ENCODE peak calls at places on chromosomes 16 and 17, in five cellular contexts. A is activated B cell treated with CpG ODN at 0.5 μM for 24 hours, X is brain microvascular endothelial cell, Z is progenitor cell of endocrine pancreas, V is RWPE1. S is an unnamed sample.

GRCh38 chr16:19044781-19045180 is 22.6 kb upstream of the COQ7 start:
- DNase-seq in A (no peak), Z (no peak), V (no peak), X (no peak), S (peak; percentile 7)

GRCh38 chr16:72723781-72724180 is 324.1 kb downstream of the ZFHX3 start:
- DNase-seq in A (no peak), X (no peak), Z (no peak), V (peak; percentile 57), S (peak; percentile 69)

GRCh38 chr17:74402070-74402469 is 29.8 kb upstream of the GPRC5C start:
- DNase-seq in Z (no peak), X (no peak), V (no peak), A (no peak), S (no peak)

GRCh38 chr16:17921357-17921978 is 415.1 kb downstream of the NPIPA8 start:
- DNase-seq in X (no peak), Z (no peak), A (peak; percentile 21), V (no peak), S (no peak)

GRCh38 chr17:19540706-19541370 is 7.2 kb downstream of the SLC47A1 start:
- DNase-seq in V (no peak), Z (no peak), A (no peak), X (no peak), S (no peak)

GRCh38 chr17:8479431-8479947 is 43.8 kb downstream of the NDEL1 start:
- DNase-seq in A (no peak), V (no peak), Z (no peak), X (no peak), S (peak; percentile 92)

GRCh38 chr17:57338257-57338919 is 82.1 kb downstream of the MSI2 start:
- DNase-seq in A (peak; percentile 28), V (no peak), Z (no peak), X (no peak), S (no peak)

GRCh38 chr16:13936596-13937081 is 16.7 kb downstream of the ERCC4 start:
- DNase-seq in X (peak; percentile 43), Z (no peak), V (peak; percentile 21), A (no peak), S (peak; percentile 62)

GRCh38 chr16:50781518-50781917 is 39.6 kb downstream of the CYLD start:
- DNase-seq in A (no peak), V (no peak), Z (no peak), X (no peak), S (no peak)

DNA sequence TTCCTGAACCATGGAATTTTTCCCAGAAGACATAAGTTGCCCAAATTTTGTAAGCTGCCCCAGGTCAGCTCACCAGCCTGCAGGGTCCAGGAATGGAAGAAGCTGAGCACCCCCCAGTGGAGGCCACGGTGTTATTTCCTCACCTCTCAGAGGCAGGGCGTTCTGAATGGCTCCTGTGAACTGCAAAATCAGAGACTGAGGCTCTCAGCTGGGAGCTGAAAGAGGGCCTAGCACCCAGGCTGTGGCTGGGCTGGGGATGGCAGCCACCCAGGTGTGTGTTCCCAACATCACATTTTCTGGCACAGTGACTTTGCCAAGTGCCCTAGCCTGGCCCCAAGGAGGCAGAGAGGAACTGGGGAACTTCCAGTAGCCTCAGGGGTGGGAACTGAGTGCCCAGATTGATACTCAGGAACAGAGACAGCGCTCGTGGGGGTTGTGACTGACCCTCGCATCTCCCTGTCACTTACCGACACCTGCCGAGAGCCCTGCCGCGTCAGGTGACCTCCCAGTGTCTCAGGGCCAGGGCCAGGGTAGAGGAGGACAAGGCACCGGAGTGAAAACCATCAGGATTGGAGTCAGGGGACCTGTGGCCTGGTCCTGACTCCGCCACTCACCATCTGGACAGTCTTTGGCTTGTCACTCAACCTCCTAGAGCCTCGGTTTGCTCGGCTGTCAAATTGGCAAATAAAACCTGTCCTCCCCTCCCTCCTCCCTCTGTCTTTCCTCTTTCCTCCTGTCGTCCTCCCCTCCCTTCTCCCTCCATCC is 11.3 kb downstream of the CACNG4 start:
- DNase-seq in A (no peak), X (no peak), Z (no peak), V (peak; percentile 71), S (no peak)
- TF ChIP-seq CTCF in A (no peak), X (peak; percentile 40), Z (peak; percentile 40), V (no peak), S (no peak)

GRCh38 chr17:31724619-31725018 is 134.4 kb downstream of the COPRS start:
- DNase-seq in A (no peak), V (no peak), Z (no peak), X (peak; percentile 71), S (no peak)

GRCh38 chr17:31724026-31724425 is 135.0 kb downstream of the COPRS start:
- DNase-seq in X (peak; percentile 66), Z (no peak), A (no peak), V (no peak), S (peak; percentile 42)

GRCh38 chr17:31721291-31722025 is 137.6 kb downstream of the COPRS start:
- DNase-seq in A (no peak), Z (no peak), X (no peak), V (no peak), S (no peak)

GRCh38 chr17:31726980-31727427 is 132.0 kb downstream of the COPRS start:
- DNase-seq in Z (no peak), V (peak; percentile 61), A (no peak), X (no peak), S (peak; percentile 31)

DNA sequence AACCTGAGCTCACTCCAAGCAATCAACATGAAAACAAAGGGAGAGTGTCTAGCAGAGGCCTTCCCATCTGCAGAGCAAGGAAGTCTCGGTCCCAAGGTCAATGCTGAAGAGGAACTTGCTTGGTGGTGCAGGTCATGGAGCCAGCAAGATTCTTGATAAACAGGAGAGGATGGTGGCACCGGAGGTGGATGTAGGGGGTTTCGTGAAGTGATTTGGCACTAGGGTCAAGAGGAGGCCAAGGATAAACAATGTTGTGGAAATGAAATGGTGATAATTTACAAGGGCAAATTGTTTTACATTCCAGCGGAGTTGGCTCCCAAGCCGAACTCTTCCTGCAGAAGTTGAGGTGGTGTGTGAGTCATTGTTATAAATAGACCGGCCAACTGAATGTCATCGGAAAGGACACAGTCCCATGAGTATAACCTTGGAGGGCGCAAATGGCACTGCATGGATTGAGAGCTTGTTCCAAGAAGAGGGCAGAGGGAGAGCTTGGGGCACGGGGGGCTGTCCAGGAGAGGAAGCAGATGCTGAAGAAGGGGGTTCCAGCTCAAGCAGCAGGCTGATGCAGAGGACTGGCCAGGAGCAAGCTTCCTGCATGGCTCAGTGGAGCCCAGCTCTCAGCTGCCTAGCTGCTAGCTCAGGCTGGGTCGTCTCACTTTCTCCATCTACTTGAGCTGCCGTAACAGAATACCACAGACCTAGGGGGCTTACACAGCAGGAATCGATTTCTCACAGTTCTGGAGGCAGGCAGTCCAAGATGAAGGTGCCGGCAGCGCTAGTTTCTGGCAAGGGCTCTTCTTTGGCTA is 136.6 kb downstream of the COPRS start:
- DNase-seq in Z (no peak), X (peak; percentile 68), V (no peak), A (no peak), S (no peak)
- TF ChIP-seq CTCF in Z (no peak), X (no peak), V (no peak), A (no peak), S (no peak)

DNA sequence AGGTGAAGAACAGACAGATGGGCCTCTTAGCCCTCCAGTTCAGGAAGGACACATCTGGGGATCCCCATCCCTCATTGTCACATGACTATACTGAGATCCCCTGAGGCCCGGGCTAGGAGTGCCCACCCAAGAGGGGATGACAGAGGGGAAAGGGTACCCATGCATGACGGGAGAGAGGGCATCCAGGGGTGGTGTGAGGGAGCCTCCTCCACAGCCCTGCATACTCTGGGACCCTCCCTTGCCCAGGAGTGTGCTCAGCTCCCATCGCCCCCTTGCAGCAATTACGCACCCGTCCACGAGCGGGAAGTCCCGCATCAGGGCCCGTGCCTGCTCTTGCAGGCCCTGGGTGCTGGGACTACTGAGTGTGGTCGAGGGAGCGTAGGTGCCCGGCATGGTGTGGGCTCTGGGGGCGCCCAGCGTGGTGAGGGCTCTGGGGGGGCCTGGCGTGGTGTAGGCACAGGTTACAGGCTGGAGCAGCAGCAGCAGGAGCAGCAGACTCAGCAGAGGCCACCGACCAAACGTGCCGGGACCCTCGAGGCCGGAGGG is 6.5 kb downstream of the DPEP2 start:
- DNase-seq in Z (no peak), X (no peak), A (no peak), V (no peak), S (no peak)
- TF ChIP-seq CTCF in Z (no peak), X (no peak), A (no peak), V (no peak), S (no peak)

DNA sequence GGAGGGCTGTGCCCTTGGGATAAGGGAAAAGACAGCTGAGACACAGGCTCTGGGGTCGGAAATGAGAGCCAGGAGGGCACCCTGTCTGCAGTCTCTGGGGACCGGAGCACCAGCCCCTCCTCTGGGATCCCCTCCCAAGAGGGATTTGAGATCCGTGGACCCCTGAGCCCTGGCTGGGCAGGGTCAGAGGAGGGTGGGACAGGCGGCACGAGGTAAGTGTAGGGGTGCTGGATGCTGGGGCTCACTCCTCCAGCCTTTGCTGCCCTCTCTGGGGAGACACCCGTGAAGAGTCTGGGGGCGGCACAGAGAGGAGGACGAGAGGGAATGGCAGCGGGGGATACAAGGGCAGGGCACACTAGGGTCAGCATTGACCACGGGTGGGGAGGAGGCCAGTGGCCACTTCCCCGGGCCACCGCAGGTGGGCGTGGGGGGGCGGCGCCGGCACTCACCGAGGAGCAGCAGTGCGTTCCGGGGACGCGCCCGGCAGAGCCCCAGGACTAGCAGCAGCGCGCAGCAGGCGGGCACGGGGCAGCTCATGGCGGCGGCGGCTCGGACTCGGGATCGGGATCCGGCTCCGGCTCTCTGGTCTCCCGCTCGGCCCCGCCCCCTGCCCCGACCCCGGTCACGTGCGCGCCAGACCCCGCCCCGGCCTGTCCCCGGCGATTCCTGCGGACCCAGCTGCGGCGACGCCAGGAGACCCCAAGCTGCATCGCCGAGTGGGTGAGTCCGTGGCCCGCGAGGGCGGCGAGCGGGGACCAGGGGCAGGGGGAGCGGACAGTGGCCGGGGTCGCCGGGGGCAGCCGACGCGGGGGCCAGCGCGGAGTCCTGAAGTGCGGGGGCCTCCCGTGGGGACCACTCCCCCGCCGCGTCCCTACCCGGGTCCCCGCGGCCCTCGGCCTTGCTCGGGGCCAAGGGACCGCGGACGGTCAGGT is at the start of the genes SGSH and SLC26A11:
- DNase-seq in X (peak; percentile 40), Z (peak; percentile 88), A (peak; percentile 63), V (peak; percentile 88), S (peak; percentile 85)
- TF ChIP-seq CTCF in X (no peak), Z (peak; percentile 21), A (no peak), V (no peak), S (no peak)